ENCODE peak calls at places on chromosomes 2 and 18, in five cellular contexts. I is activated T-cell treated with anti-CD3 and anti-CD28 coated beads for 4 hours, M is GM13977, J is GM23248, P is ACHN. Q is an unnamed sample.

GRCh38 chr2:205034034-205034433 is 488.8 kb downstream of the PARD3B start:
- DNase-seq in I (no peak), M (no peak), J (no peak), P (no peak), Q (no peak)

GRCh38 chr2:71608441-71608840 is 155.1 kb downstream of the DYSF start:
- DNase-seq in I (no peak), M (no peak), J (no peak), P (no peak), Q (no peak)

GRCh38 chr2:10141736-10142639 is 19.4 kb downstream of the RRM2 start:
- DNase-seq in I (no peak), M (no peak), J (peak; percentile 35), P (peak; percentile 33), Q (peak; percentile 35)

GRCh38 chr2:158381205-158381604 is 75.3 kb downstream of the CCDC148 start:
- DNase-seq in I (no peak), M (no peak), J (no peak), P (no peak), Q (no peak)

GRCh38 chr2:147515213-147515612 is 329.6 kb upstream of the ACVR2A start:
- DNase-seq in I (no peak), M (no peak), J (no peak), P (no peak), Q (no peak)

GRCh38 chr2:98091738-98092137 is 4.8 kb downstream of the VWA3B start:
- DNase-seq in I (no peak), M (no peak), J (no peak), P (no peak), Q (no peak)

GRCh38 chr2:60717691-60718090 is 38.4 kb upstream of the PAPOLG start:
- DNase-seq in I (no peak), M (no peak), J (no peak), P (no peak), Q (no peak)

GRCh38 chr18:48408727-48409590 is at the start of gene ZBTB7C:
- DNase-seq in I (no peak), M (peak; percentile 62), J (peak; percentile 61), P (peak; percentile 33), Q (no peak)

GRCh38 chr2:150125708-150126107 is 361.8 kb downstream of the RND3 start:
- DNase-seq in I (no peak), M (no peak), J (peak; percentile 97), P (peak; percentile 93), Q (no peak)

GRCh38 chr2:163077241-163077640 is 238.7 kb upstream of the KCNH7 start:
- DNase-seq in I (no peak), M (no peak), J (no peak), P (no peak), Q (no peak)

GRCh38 chr2:908568-908967 is 42.1 kb upstream of the SNTG2 start:
- DNase-seq in I (no peak), M (no peak), J (no peak), P (no peak), Q (no peak)

GRCh38 chr2:12929806-12930205 is 213.1 kb downstream of the TRIB2 start:
- DNase-seq in I (no peak), M (no peak), J (no peak), P (no peak), Q (no peak)

GRCh38 chr2:65465857-65466256 is 33.5 kb upstream of the SPRED2 start:
- DNase-seq in I (no peak), M (no peak), J (no peak), P (no peak), Q (no peak)

GRCh38 chr2:102356741-102357140 is 1.1 kb downstream of the IL18R1 start:
- DNase-seq in I (no peak), M (no peak), J (no peak), P (no peak), Q (no peak)

GRCh38 chr2:135839713-135840112 is 2.7 kb upstream of the LCT start:
- DNase-seq in I (no peak), M (no peak), J (peak; percentile 91), P (no peak), Q (no peak)

GRCh38 chr2:238006500-238006899 is 39.7 kb downstream of the UBE2F start:
- DNase-seq in I (no peak), M (no peak), J (no peak), P (no peak), Q (no peak)

GRCh38 chr2:110678457-110679336 is 834 bp upstream of the BUB1 start:
- DNase-seq in I (peak; percentile 7), M (peak; percentile 33), J (peak; percentile 62), P (peak; percentile 29), Q (peak; percentile 16)